ENCODE peak calls at places on chromosomes 6 and 20, in four cellular contexts. O, N, U and A are unnamed samples. For H3K4me1, the result is how much of the 10 kb centered on the place peaks cover.

GRCh38 chr6:56241106-56241812 is 6.1 kb downstream of the COL21A1 start:
- DNase-seq in O (no peak), N (no peak), U (no peak), A (no peak)

GRCh38 chr6:3752538-3753227 is 1.2 kb upstream of the PXDC1 start:
- DNase-seq in O (no peak), N (no peak), U (no peak), A (no peak)

GRCh38 chr6:140641412-140641811 is 1267.0 kb upstream of the CITED2 start:
- DNase-seq in O (no peak), N (no peak), U (no peak), A (no peak)

GRCh38 chr20:61710108-61710507 is 355.6 kb downstream of the TAF4 start:
- DNase-seq in O (no peak), N (no peak), U (no peak), A (no peak)

GRCh38 chr6:17397764-17398194 is 4.4 kb downstream of the CAP2 start:
- DNase-seq in O (no peak), N (no peak), U (peak), A (no peak)

GRCh38 chr6:159002432-159003160 is 2.6 kb upstream of the RSPH3 start:
- DNase-seq in O (no peak), N (no peak), U (peak), A (no peak)

GRCh38 chr20:56788041-56788670 is 159.1 kb downstream of the TFAP2C start:
- DNase-seq in O (no peak), N (no peak), U (peak), A (no peak)

GRCh38 chr20:51934301-51935002 is 132.1 kb upstream of the SALL4 start:
- DNase-seq in O (no peak), N (no peak), U (no peak), A (no peak)

GRCh38 chr6:69868252-69868804 is 2.0 kb downstream of the COL19A1 start:
- DNase-seq in O (no peak), N (peak), U (no peak), A (no peak)
- TF ChIP-seq CTCF in O (no peak), N (no peak), U (no peak), A (no peak)

DNA sequence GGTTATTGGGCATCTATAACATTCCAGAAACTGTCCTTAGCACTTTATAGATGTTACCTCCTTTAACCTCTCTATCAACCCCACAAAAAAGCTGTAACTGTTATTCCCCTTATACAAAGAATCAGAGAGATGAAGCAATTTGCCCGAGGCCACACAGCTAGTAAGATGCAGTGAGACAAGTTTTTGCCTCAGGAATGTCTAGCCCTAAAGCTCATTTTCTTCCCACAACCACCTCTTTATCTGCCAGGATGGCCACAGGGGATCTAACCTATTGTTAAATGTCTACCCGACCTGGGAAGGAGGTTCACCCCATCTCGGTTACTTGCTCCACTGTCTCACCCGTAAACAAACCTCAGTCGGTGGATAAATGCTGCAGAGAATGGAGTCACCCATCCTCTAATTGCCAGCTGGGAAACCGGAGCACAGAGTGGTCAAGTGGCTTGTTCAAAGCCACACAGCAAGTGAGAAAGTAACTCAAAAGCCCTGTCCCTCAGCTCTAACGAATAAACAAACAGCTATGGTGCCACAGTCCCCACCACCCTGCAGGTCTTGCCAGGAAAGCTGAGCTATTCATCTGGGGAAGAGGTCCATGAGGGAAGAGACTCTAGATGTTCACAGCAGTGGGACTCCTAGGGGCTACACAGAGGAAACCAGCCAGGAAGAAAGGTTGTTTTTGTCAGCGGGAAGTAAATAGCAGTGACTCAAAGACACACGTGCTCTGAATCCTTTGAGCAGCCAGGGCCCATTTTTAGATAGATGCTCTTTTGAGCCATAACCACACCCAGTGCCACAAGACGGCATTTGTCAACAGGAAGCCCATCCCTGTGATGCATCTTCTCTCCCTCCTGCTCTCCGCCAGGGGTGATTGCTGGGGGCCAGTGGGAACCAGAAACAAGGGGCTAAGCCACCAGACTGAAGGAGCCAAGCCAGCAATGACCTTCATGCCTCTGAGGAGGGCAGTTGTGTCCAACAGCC is 32.2 kb upstream of the TCP11 start:
- DNase-seq in O (no peak), N (no peak), U (no peak), A (no peak)
- H3K4me1 ChIP-seq in O (under half), N (under half), U (under half), A (under half)

GRCh38 chr20:50267866-50268219 is 77.2 kb downstream of the CEBPB start:
- DNase-seq in O (no peak), N (no peak), U (no peak), A (no peak)
- H3K27ac ChIP-seq in O (peak), N (no peak), U (peak), A (peak)

GRCh38 chr6:39302011-39302410 is 12.2 kb downstream of the KCNK17 start:
- DNase-seq in O (no peak), N (no peak), U (no peak), A (no peak)

GRCh38 chr6:39303425-39304153 is 10.6 kb downstream of the KCNK17 start:
- DNase-seq in O (no peak), N (no peak), U (no peak), A (no peak)

GRCh38 chr6:39300739-39301138 is 13.5 kb downstream of the KCNK17 start:
- DNase-seq in O (no peak), N (no peak), U (no peak), A (no peak)

GRCh38 chr6:39302669-39303424 is 11.4 kb downstream of the KCNK17 start:
- DNase-seq in O (peak), N (peak), U (peak), A (peak)

GRCh38 chr6:39301606-39302005 is 12.6 kb downstream of the KCNK17 start:
- DNase-seq in O (no peak), N (no peak), U (peak), A (no peak)
- TF ChIP-seq CTCF in O (peak), N (peak), U (peak), A (no peak)

DNA sequence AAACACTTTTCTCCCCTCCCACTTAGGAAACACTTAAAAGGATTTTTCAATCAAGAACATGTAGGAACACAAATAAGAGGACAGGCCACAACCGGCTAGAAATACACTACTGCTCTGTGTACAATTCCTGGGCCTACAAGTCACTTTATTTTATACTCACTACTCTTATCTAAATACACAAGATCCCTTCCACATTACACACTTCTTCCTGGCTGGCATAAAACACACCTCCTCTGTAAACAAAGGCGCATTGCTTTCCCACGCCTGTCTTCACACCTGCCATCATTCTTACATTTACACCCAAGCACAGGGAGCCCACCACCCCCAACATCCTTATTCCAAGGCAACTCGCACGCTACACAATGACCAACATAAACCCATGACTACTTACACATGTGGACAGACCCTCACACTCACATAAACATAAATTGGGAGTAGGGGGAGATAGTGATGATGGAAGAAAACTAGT is 4.0 kb upstream of the IER3 start:
- DNase-seq in O (no peak), N (no peak), U (no peak), A (no peak)
- H3K4me1 ChIP-seq in O (under half), N (under half), U (under half), A (half or more)

DNA sequence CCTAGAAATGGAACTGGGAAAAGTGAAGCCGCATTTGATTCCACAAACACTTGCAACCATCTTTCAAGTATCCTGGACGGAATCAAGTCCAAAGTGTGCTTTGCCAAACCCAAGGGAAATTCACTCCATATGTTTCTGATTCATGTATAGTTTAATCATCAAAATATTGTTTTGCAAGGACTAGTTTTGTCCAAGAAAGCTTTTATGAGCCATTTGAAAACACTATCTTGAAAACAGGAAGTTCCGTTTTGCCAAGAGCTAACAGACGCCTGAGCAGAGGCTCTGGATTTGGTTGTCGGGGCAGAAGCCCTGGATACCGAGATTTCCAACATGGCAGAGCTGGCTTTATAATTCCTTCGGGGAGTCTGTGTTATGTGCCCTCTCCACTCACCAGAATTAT is 251.1 kb downstream of the PHACTR1 start:
- DNase-seq in O (no peak), N (no peak), U (no peak), A (no peak)
- H3K27ac ChIP-seq in O (no peak), N (no peak), U (no peak), A (no peak)

DNA sequence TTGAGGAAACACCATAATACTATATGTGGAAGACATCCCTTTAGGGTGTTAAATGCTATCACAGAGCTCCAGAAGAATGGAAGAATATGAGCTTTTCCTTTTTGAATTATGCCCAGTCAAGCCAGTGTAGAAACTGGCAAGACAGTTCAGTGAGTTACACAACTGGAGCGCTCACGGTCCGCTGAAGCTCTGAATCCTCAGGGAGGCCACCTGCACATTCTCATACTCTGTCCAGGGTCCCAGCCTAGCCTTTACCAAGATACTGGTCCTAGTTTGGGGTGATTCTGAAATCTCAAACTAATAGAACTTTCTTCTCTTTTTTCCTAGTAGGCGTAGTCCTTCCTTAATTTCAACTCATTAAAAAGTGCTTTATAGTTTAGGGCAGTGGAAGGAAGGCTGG is 51.3 kb downstream of the ALDH8A1 start:
- DNase-seq in O (no peak), N (no peak), U (no peak), A (no peak)
- TF ChIP-seq CTCF in O (no peak), N (no peak), U (no peak), A (no peak)